ENCODE peak calls at places on chromosomes 6 and 20, in five cellular contexts. S is endodermal cell, U is neural progenitor cell, M is heart right ventricle, J is colonic mucosa. Z is an unnamed sample.

GRCh38 chr6:169895000-169895759 is 143.8 kb downstream of the ERMARD start:
- DNase-seq in S (no peak), U (no peak), M (no peak), J (no peak), Z (no peak)

GRCh38 chr6:160226118-160226541 is 32.5 kb downstream of the SLC22A2 start:
- DNase-seq in S (no peak), U (no peak), M (no peak), J (no peak), Z (no peak)

GRCh38 chr20:60221593-60221992 is 263.4 kb downstream of the CDH26 start:
- DNase-seq in S (no peak), U (no peak), M (no peak), J (no peak), Z (no peak)

GRCh38 chr20:44167736-44168135 is 19.3 kb downstream of the JPH2 start:
- DNase-seq in S (no peak), U (no peak), M (peak; percentile 30), J (no peak), Z (no peak)

GRCh38 chr6:116695398-116695797 is 14.4 kb downstream of the KPNA5 start:
- DNase-seq in S (no peak), U (no peak), M (no peak), J (no peak), Z (no peak)

GRCh38 chr20:5848711-5849505 is 98.7 kb downstream of the SHLD1 start:
- DNase-seq in S (no peak), U (no peak), M (no peak), J (no peak), Z (no peak)

GRCh38 chr20:20897922-20898321 is 185.5 kb upstream of the RALGAPA2 start:
- DNase-seq in S (peak; percentile 78), U (peak; percentile 73), M (no peak), J (no peak), Z (no peak)

GRCh38 chr6:42315991-42316378 is 98.3 kb upstream of the MRPS10 start:
- DNase-seq in S (peak; percentile 79), U (no peak), M (no peak), J (peak; percentile 38), Z (peak; percentile 79)

GRCh38 chr20:46621492-46621891 is 29.8 kb downstream of the SLC13A3 start:
- DNase-seq in S (no peak), U (no peak), M (no peak), J (no peak), Z (no peak)

GRCh38 chr20:997486-997885 is 4.6 kb downstream of the RSPO4 start:
- DNase-seq in S (no peak), U (no peak), M (no peak), J (no peak), Z (no peak)

GRCh38 chr6:26125015-26125690 is 37.9 kb downstream of the HFE start:
- DNase-seq in S (peak; percentile 60), U (peak; percentile 16), M (no peak), J (no peak), Z (peak; percentile 14)

GRCh38 chr6:18507018-18507415 is 119.9 kb downstream of the RNF144B start:
- DNase-seq in S (no peak), U (peak; percentile 71), M (no peak), J (no peak), Z (no peak)

GRCh38 chr20:52937701-52938100 is 34.5 kb upstream of the TSHZ2 start:
- DNase-seq in S (peak; percentile 63), U (peak; percentile 5), M (no peak), J (no peak), Z (peak; percentile 53)

DNA sequence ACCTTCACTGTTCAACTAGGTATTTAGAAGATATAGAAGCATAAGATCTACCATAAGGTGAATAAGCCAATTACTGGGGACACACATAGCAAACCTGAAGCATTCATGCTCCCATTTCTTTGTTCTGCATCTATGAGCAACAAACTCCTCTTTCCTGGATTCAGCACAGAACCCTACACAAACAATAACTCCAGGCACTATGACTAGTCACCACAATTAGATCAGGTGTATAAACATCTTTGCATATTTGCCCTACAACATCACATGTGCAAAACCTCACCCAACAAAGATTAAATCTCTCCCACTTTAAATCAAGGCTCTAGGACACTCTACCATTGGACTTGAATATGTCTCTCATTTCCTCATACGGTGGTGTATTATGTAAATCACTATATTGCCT is 652.3 kb downstream of the EPHA7 start:
- DNase-seq in S (no peak), U (no peak), M (no peak), J (no peak), Z (no peak)
- TF ChIP-seq CTCF in S (no peak), U (no peak), M (no peak), J (no peak), Z (no peak)

GRCh38 chr6:156599977-156600647 is 177.1 kb upstream of the ARID1B start:
- DNase-seq in S (no peak), U (no peak), M (no peak), J (no peak), Z (no peak)

GRCh38 chr6:156600678-156601077 is 176.5 kb upstream of the ARID1B start:
- DNase-seq in S (no peak), U (no peak), M (peak; percentile 27), J (no peak), Z (no peak)

GRCh38 chr6:156599367-156599766 is 177.8 kb upstream of the ARID1B start:
- DNase-seq in S (no peak), U (no peak), M (no peak), J (no peak), Z (no peak)

GRCh38 chr6:156601821-156602301 is 175.3 kb upstream of the ARID1B start:
- DNase-seq in S (no peak), U (no peak), M (no peak), J (no peak), Z (no peak)

DNA sequence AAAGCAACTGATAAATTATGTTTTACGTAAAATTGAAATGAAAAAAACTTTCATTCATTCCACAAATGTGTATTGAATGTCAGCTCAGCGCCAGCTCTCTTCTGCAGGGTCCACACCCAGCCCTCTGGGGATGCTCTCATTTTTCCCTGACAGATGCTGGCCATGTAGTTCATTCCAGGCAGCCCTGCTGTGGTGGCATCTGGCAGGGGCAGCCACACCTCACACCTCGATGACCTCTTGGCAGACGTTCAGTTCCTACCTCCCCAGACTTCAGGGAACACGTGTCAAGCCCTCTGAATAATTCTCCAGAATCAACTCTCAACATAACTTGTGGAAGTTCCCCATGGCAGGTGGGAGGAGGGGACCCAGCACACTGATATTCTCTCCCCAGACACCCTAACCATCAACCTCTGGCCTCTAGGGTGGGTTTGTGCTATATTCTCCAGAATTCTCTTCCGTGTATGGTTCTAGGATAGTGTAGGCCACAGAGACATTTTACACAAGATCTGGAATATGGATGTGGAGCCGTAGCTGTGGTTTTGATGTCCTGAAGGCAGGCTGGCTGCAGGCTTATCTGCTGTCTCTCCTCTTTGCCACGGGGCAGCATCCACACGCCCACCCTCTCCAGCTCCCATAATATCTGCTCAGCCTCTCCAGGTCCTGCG is 175.9 kb upstream of the ARID1B start:
- DNase-seq in S (no peak), U (no peak), M (no peak), J (no peak), Z (no peak)
- H3K4me3 ChIP-seq in S (no peak overlapping the region), U (no peak overlapping the region), M (no peak overlapping the region), J (no peak overlapping the region), Z (no peak overlapping the region)

GRCh38 chr6:7213416-7213815 is 99.6 kb downstream of the SSR1 start:
- DNase-seq in S (no peak), U (no peak), M (no peak), J (no peak), Z (no peak)

GRCh38 chr6:7216941-7217621 is 95.9 kb downstream of the SSR1 start:
- DNase-seq in S (peak; percentile 82), U (peak; percentile 82), M (peak; percentile 53), J (no peak), Z (no peak)

GRCh38 chr6:7215798-7216231 is 97.2 kb downstream of the SSR1 start:
- DNase-seq in S (no peak), U (no peak), M (no peak), J (no peak), Z (no peak)

GRCh38 chr6:7214400-7214940 is 98.5 kb downstream of the SSR1 start:
- DNase-seq in S (no peak), U (no peak), M (no peak), J (no peak), Z (no peak)

DNA sequence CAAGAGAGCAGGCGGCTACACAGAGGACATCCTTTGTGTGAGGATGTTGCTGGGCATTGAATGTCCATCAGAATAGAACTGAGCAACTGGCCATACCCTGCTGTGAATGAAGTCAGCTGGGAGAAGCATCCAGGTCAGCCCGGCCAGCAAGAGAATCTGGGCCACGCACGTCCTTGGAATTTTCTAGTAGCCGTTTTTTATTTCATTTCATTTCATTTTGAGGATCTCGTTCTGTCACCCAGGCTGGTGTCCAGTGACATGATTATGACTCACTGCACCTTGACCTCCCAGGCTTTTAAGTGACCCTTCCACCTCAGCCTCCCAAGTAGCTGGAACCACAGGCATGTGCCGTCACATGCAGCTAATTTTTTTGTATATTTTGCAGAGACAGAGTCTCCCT is 97.9 kb downstream of the SSR1 start:
- DNase-seq in S (no peak), U (no peak), M (no peak), J (no peak), Z (no peak)
- H3K4me1 ChIP-seq in S (peaks cover 22% of the 10 kb centered on the region), U (peaks cover 27% of the 10 kb centered on the region), M (peaks cover 50% of the 10 kb centered on the region), J (no peaks in the 10 kb centered on the region), Z (peaks cover 3% of the 10 kb centered on the region)

GRCh38 chr6:3616565-3617176 is 134.8 kb downstream of the PXDC1 start:
- DNase-seq in S (peak; percentile 40), U (no peak), M (no peak), J (no peak), Z (no peak)
- TF ChIP-seq CTCF in S (no peak), U (no peak), M (no peak), J (no peak), Z (no peak)

GRCh38 chr6:25035451-25036435 is 100.0 kb upstream of the RIPOR2 start:
- DNase-seq in S (peak; percentile 65), U (no peak), M (no peak), J (no peak), Z (no peak)

GRCh38 chr6:25034477-25034876 is 98.7 kb upstream of the RIPOR2 start:
- DNase-seq in S (no peak), U (no peak), M (no peak), J (no peak), Z (no peak)

GRCh38 chr6:25038992-25039391 is 103.2 kb upstream of the RIPOR2 start:
- DNase-seq in S (no peak), U (no peak), M (no peak), J (no peak), Z (no peak)

GRCh38 chr6:25038300-25038699 is 102.5 kb upstream of the RIPOR2 start:
- DNase-seq in S (no peak), U (no peak), M (no peak), J (no peak), Z (no peak)

GRCh38 chr6:25036461-25036860 is 100.7 kb upstream of the RIPOR2 start:
- DNase-seq in S (no peak), U (no peak), M (no peak), J (no peak), Z (no peak)
- H3K4me3 ChIP-seq in S (no peak overlapping the region), U (no peak overlapping the region), M (no peak overlapping the region), J (no peak overlapping the region), Z (no peak overlapping the region)

GRCh38 chr6:80544500-80545055 is 438.1 kb downstream of the BCKDHB start:
- DNase-seq in S (no peak), U (no peak), M (no peak), J (no peak), Z (no peak)

GRCh38 chr6:80545323-80545722 is 438.9 kb downstream of the BCKDHB start:
- DNase-seq in S (no peak), U (no peak), M (no peak), J (no peak), Z (no peak)

GRCh38 chr6:80543151-80543550 is 436.7 kb downstream of the BCKDHB start:
- DNase-seq in S (no peak), U (no peak), M (no peak), J (no peak), Z (no peak)

GRCh38 chr6:80541886-80542285 is 435.4 kb downstream of the BCKDHB start:
- DNase-seq in S (no peak), U (no peak), M (no peak), J (no peak), Z (no peak)

GRCh38 chr6:80543598-80544181 is 437.2 kb downstream of the BCKDHB start:
- DNase-seq in S (no peak), U (no peak), M (no peak), J (no peak), Z (no peak)
- H3K4me1 ChIP-seq in S (no peaks in the 10 kb centered on the region), U (no peaks in the 10 kb centered on the region), M (no peaks in the 10 kb centered on the region), J (no peaks in the 10 kb centered on the region), Z (no peaks in the 10 kb centered on the region)

Z was measured in Caco-2.